ENCODE peak calls at places on chromosomes 6 and 20, in eight cellular contexts. O, D, F, G, H, S, R and V are unnamed samples. For H3K4me1, the result is how much of the 10 kb centered on the place peaks cover.

GRCh38 chr20:8509809-8510208 is 377.7 kb downstream of the PLCB1 start:
- DNase-seq in R (no peak), D (no peak), G (no peak), F (no peak), O (no peak), H (no peak), S (no peak), V (no peak)

GRCh38 chr20:37380864-37381579 is 35.1 kb downstream of the SRC start:
- DNase-seq in R (no peak), S (no peak), F (no peak), D (peak), G (no peak), O (no peak), H (no peak), V (peak)

GRCh38 chr20:38023181-38024085 is 9.8 kb downstream of the TTI1 start:
- DNase-seq in G (no peak), R (peak), D (peak), O (peak), S (no peak), H (no peak), F (no peak), V (no peak)

GRCh38 chr6:146503096-146503495 is 40.5 kb upstream of the RAB32 start:
- DNase-seq in F (no peak), O (no peak), G (no peak), R (no peak), S (no peak), H (no peak), D (no peak), V (no peak)

GRCh38 chr6:124119591-124119990 is 315.9 kb downstream of the NKAIN2 start:
- DNase-seq in H (no peak), F (no peak), R (no peak), S (no peak), D (no peak), G (no peak), O (no peak), V (no peak)

GRCh38 chr6:157020398-157021266 is 243.5 kb downstream of the ARID1B start:
- DNase-seq in O (peak), G (peak), H (peak), S (no peak), F (peak), R (peak), D (peak), V (no peak)

GRCh38 chr20:44728835-44729342 is 13.7 kb downstream of the CCN5 start:
- DNase-seq in H (peak), R (peak), F (peak), D (peak), O (no peak), S (peak), G (no peak), V (peak)

GRCh38 chr20:36815454-36816091 is 42.0 kb upstream of the DSN1 start:
- DNase-seq in H (no peak), R (no peak), F (no peak), G (peak), D (no peak), O (no peak), S (no peak), V (no peak)

GRCh38 chr20:41050361-41051019 is 21.9 kb downstream of the TOP1 start:
- DNase-seq in O (no peak), R (peak), H (no peak), S (no peak), G (no peak), F (no peak), D (no peak), V (no peak)

GRCh38 chr20:1391640-1392442 is 1.0 kb downstream of the FKBP1A start:
- DNase-seq in R (peak), H (no peak), G (no peak), S (no peak), O (no peak), D (no peak), F (no peak), V (no peak)

GRCh38 chr20:1484438-1485120 is 6.6 kb downstream of the SIRPB2 start:
- DNase-seq in F (no peak), S (no peak), R (no peak), O (no peak), D (no peak), H (no peak), G (no peak), V (no peak)

GRCh38 chr20:48107560-48107959 is 322.3 kb upstream of the SULF2 start:
- DNase-seq in F (no peak), D (no peak), R (no peak), O (no peak), H (no peak), S (peak), G (no peak), V (no peak)

GRCh38 chr20:40687384-40688128 is 1.5 kb downstream of the MAFB start:
- DNase-seq in S (peak), H (no peak), D (no peak), R (no peak), G (peak), F (peak), O (no peak), V (no peak)

GRCh38 chr20:52454660-52455059 is 263.1 kb upstream of the ZFP64 start:
- DNase-seq in G (no peak), H (no peak), R (peak), D (no peak), S (no peak), O (no peak), F (no peak), V (no peak)

DNA sequence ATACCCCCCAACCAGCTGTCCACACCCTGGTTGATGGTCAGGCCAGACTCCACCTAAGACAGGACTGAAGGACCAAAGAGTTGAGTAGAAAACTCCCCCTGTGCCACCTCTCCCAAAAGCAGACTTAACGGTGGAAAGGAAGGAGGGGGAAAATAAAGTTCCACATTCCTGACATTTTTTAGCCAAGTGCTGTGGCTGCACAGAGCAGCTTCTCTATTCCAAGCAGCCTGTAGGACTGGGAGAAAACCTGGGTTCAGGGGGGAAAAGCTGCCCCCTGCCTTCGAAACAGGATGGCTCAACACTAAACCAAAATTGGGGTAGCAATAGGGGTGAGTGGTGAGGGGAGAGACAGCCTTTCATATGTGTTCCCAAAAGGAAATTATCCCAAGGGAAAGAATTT is 3.6 kb downstream of the TRAM2 start:
- DNase-seq in O (no peak), D (no peak), S (no peak), G (no peak), H (no peak), R (no peak), F (no peak), V (no peak)
- H3K4me1 ChIP-seq in O (half or more), D (under half), S (under half), G (half or more), H (under half), R (under half), F (under half), V (half or more)

DNA sequence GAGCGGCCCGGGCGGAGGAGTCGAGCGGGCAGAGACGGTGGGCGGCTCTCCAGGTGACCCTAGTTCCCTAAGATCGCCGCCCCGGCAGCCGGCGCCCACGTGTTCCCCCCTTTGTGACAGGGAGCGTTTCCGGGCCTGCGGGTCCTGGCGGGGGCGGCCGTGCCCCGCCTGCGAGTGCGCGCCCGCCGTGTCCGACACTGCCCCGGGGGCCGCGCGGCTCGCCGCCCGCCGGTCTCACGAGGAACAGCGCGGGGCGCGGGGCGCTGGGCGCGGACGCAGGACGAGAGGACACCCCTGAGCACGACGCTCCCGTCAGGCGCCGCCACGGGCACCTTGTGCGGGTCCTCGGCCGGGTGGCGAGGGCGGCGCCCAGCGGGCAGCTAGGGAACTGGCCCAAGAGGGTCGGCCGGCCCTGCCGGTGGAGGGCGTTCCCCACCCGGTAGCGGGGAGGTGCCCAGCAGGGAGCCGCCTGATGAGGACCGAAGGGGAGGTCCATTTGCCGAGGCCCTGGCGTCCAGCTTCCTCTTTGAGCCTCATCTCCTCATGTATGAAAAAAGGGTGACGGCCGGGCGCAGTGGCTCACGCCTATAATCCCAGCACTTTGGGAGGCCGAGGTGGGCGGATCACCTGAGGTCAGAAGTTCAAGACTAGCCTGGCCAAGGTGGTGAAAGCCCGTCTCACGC is at the start of gene VARS1:
- DNase-seq in R (peak), O (peak), H (peak), F (peak), D (peak), S (peak), G (peak), V (peak)
- TF ChIP-seq POLR2A in R (peak), O (peak), H (peak), F (no peak), D (no peak), S (peak), G (peak), V (no peak)

GRCh38 chr6:52393780-52394179 is 26.4 kb upstream of the EFHC1 start:
- DNase-seq in D (no peak), F (no peak), G (no peak), H (no peak), S (no peak), O (no peak), R (no peak), V (no peak)

GRCh38 chr6:52389626-52390360 is 27.8 kb downstream of the PAQR8 start:
- DNase-seq in F (no peak), G (no peak), R (peak), D (peak), S (no peak), H (peak), O (peak), V (no peak)

GRCh38 chr6:52392944-52393343 is 27.2 kb upstream of the EFHC1 start:
- DNase-seq in G (no peak), H (no peak), O (no peak), S (no peak), D (no peak), R (peak), F (no peak), V (no peak)

GRCh38 chr6:52390361-52390727 is 28.4 kb downstream of the PAQR8 start:
- DNase-seq in G (no peak), O (peak), R (peak), F (no peak), D (no peak), S (no peak), H (peak), V (no peak)

DNA sequence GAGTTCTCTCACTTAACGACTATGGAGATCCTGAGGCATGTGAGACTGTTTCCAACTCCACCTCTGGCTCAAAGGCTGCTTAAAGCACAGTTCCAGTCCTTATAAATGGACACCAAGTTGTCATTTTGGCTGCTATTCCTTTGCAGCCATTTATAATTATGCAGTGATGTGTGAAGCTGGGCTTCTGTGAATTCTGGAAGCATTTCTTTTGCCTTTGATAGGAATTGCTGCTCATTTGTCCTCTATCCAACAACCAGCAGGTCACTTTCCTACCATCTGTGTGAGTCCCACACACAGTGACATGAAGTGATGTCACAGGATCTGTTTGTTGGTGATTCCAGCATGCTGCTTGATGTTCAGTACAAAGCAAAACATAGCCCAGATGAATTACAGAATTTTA is 28.5 kb upstream of the EFHC1 start:
- DNase-seq in G (no peak), O (no peak), F (no peak), D (no peak), R (no peak), H (no peak), S (no peak), V (no peak)
- H3K4me1 ChIP-seq in G (under half), O (half or more), F (under half), D (under half), R (under half), H (under half), S (under half), V (under half)

DNA sequence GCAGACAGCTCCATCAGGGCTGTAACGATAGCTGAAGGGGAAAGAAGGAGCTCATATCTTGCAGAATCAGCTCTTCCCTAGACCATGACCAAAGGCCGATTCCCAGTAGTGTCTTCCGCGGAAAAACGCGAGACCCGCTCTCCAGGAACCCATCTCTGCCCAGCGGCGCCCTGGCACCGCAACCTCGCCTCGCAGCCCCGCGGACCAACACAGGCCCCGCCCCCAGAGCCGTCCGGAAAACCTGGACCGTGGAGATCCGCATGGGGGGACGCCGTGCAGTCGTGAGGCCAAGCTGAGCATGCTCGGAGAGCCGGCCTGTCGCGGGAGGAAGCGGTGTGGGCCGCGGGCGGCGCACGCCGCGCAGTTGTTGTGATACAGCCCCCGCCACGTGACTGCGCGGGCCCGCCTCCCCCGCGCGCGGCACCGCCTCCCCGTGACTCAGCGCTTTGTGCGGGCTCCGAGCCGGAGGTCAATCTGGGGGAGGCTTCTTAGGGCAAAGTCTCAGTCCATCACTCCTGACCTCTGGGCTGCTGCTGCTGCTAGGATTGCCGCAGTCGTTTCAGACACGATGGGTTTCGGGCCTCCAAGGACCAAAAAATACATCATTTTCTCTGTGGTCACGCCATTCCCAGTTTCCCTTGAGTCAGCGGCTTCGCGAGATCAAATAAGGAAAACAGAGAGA is 3.1 kb upstream of the GCLC start:
- DNase-seq in G (peak), O (peak), S (peak), H (peak), R (peak), F (peak), D (peak), V (peak)
- TF ChIP-seq POLR2A in G (no peak), O (peak), S (peak), H (peak), R (peak), F (peak), D (peak), V (peak)

GRCh38 chr6:16320533-16321340 is 82.3 kb downstream of the GMPR start:
- DNase-seq in D (no peak), O (no peak), S (no peak), R (peak), F (no peak), H (no peak), G (no peak), V (no peak)

GRCh38 chr6:16321341-16321710 is 82.9 kb downstream of the GMPR start:
- DNase-seq in H (no peak), R (no peak), D (no peak), F (no peak), S (no peak), O (no peak), G (no peak), V (no peak)

GRCh38 chr6:16318953-16319720 is 80.8 kb downstream of the GMPR start:
- DNase-seq in O (no peak), R (no peak), D (no peak), S (no peak), F (no peak), G (no peak), H (no peak), V (no peak)

GRCh38 chr6:16318538-16318937 is 80.2 kb downstream of the GMPR start:
- DNase-seq in S (no peak), F (no peak), R (peak), D (no peak), H (no peak), O (no peak), G (no peak), V (no peak)

DNA sequence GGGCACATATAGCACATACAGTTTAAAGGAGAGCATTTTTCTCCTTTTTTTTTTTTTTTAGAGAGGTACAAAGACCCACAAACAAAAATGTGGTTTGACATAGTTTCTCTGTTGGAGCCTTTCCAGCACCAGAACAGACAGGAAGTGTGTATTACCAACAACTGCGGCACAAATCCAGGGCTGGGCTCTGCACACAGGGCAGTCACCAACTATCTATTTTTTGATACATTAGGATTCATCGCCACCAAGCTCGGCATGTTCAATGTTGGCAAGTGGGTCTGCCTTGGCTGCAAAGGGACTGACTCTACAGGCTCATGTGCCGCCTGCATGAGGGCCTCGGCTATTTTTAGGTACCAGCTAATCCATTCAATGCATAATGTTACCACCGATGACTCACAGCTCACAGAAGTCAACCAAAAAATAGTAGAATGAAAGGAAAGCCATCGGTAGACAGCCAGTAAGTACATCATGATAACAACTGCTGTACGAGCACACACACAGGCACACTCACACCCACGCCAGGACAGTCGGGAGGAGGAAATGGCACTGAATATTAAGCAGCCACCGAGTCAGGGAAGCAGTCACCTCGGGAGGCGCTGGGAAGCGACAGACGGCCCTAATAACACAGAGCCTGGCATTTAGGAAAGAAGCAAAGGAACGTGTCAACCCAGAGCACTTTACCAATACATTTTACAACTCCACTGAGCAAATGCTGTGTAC is 81.6 kb downstream of the GMPR start:
- DNase-seq in O (no peak), G (no peak), F (peak), S (peak), R (peak), D (peak), H (peak), V (peak)
- H3K4me1 ChIP-seq in O (under half), G (under half), F (under half), S (under half), R (under half), D (under half), H (under half), V (half or more)

DNA sequence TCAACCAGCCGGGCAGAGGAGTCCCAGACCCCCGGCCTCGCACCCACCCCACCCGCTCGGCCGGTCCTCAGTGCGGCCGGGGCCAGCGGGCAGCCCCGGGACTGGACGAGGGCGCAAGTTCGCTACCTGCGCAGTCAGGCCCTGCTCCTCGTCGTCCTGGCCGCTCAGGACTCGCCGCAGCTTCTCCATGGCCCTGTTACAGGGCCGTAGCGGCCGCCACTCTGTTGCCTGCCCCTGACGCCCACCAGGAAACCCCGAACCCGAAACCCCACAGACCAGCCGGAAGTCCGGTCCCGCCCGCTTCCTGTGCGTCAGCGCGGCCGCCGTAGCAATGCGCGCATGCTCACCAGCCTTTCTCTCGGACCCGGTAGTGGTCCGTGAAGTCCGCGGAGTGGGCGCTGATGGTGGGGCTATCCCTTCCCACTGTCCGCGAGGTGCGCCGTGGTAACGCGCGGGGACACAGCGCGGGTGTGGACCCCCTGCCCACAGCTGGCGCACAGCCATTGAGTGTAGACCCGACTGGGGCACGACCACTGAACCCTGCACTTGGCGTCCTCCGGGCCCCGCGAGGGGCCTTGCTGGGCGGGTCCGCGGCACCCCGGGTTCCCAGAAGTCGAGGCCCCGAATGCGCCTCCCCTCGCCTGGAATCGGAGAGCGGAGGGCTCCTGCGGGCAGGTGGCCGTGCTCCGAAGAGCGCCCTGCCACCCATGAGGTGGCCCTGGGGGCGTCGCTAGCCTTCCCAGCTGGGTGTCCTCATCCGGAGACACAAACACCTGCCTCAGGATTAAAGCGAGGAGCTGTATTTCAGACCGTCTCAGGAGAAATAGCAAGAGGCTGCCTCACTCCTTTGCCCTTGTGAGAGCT is at the start of gene SFT2D1:
- DNase-seq in O (peak), R (peak), F (peak), H (peak), G (peak), D (peak), S (peak), V (peak)
- TF ChIP-seq POLR2A in O (peak), R (peak), F (peak), H (peak), G (peak), D (peak), S (peak), V (peak)

GRCh38 chr20:58424218-58424617 is 35.2 kb downstream of the VAPB start:
- DNase-seq in S (no peak), F (no peak), G (no peak), O (no peak), H (no peak), R (no peak), D (no peak), V (no peak)
- H3K4me1 ChIP-seq in S (under half), F (under half), G (under half), O (under half), H (under half), R (under half), D (under half), V (under half)